ENCODE peak calls at places on chromosomes 11 and 22, in nine cellular contexts. W is lower lobe of right lung, V is AG04449, N is astrocyte of the spinal cord, X is MCF 10A, P is body of pancreas, H is tibial nerve, Q is GM23338, D is testis. R is an unnamed sample.

GRCh38 chr11:25357133-25357532 is 860.3 kb downstream of the LUZP2 start:
- DNase-seq in W (no peak), V (no peak), N (no peak), X (no peak), P (no peak), H (no peak), Q (no peak), D (no peak), R (no peak)

GRCh38 chr11:955154-956049 is 29.7 kb downstream of the AP2A2 start:
- DNase-seq in W (no peak), V (no peak), N (no peak), X (no peak), P (peak), H (no peak), Q (no peak), D (no peak), R (no peak)

GRCh38 chr22:26463688-26464087 is 19.9 kb downstream of the HPS4 start:
- DNase-seq in W (no peak), V (no peak), N (no peak), X (no peak), P (no peak), H (no peak), Q (no peak), D (peak), R (no peak)

GRCh38 chr22:19892249-19892879 is 37.7 kb upstream of the GNB1L start:
- DNase-seq in W (no peak), V (no peak), N (peak), X (peak), P (no peak), H (no peak), Q (no peak), D (no peak), R (no peak)

GRCh38 chr11:123052884-123053721 is 8.8 kb downstream of the HSPA8 start:
- DNase-seq in W (no peak), V (no peak), N (no peak), X (peak), P (no peak), H (no peak), Q (no peak), D (no peak), R (no peak)

GRCh38 chr11:72398058-72398758 is 36.1 kb downstream of the CLPB start:
- DNase-seq in W (no peak), V (no peak), N (no peak), X (no peak), P (no peak), H (no peak), Q (no peak), D (no peak), R (no peak)

GRCh38 chr11:47442514-47442913 is 6.4 kb downstream of the RAPSN start:
- DNase-seq in W (no peak), V (no peak), N (no peak), X (no peak), P (no peak), H (no peak), Q (no peak), D (no peak), R (no peak)

GRCh38 chr22:44630826-44631225 is 71.2 kb upstream of the PRR5 start:
- DNase-seq in W (peak), V (no peak), N (no peak), X (no peak), P (no peak), H (no peak), Q (no peak), D (no peak), R (no peak)

GRCh38 chr11:26297179-26297970 is 34.6 kb upstream of the ANO3 start:
- DNase-seq in W (no peak), V (peak), N (peak), X (peak), P (peak), H (peak), Q (peak), D (no peak), R (peak)

GRCh38 chr11:47215366-47215925 is 672 bp downstream of the DDB2 start:
- DNase-seq in W (no peak), V (no peak), N (no peak), X (peak), P (no peak), H (no peak), Q (no peak), D (no peak), R (peak)

GRCh38 chr11:73715551-73715950 is 45.3 kb downstream of the RAB6A start:
- DNase-seq in W (no peak), V (no peak), N (no peak), X (no peak), P (no peak), H (no peak), Q (no peak), D (no peak), R (no peak)

GRCh38 chr22:39417641-39418040 is 18.1 kb downstream of the TAB1 start:
- DNase-seq in W (no peak), V (no peak), N (no peak), X (no peak), P (no peak), H (no peak), Q (no peak), D (no peak), R (no peak)

GRCh38 chr22:43320943-43321900 is 21.9 kb downstream of the SCUBE1 start:
- DNase-seq in W (no peak), V (no peak), N (no peak), X (no peak), P (no peak), H (no peak), Q (no peak), D (peak), R (no peak)

GRCh38 chr11:35786188-35786587 is 123.6 kb downstream of the TRIM44 start:
- DNase-seq in W (no peak), V (no peak), N (no peak), X (no peak), P (no peak), H (no peak), Q (no peak), D (no peak), R (no peak)

DNA sequence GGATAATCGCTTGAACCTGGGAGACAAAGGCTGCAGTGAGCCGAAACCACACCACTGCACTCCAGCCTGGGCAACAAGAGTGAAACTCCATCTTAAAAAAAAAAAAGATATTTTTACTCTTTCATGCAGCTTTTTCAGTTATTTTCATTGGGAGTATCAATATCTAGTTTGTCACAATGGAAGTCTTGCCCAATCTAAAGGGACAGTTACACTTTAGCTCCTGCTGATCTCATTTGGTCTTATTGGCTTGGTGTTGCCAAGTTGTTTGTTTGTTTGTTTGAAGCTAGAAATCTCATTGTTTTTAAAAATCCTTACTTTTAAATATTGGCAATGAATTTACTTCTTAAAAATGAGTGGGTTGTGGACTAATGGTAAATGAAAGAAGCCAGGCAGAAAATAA is 24.7 kb downstream of the CEP295 start:
- DNase-seq in W (no peak), V (no peak), N (no peak), X (no peak), P (no peak), H (no peak), Q (no peak), D (no peak), R (no peak)
- TF ChIP-seq CTCF in W (no peak), V (no peak), N (no peak), X (no peak), P (no peak), H (no peak), Q (no peak), D (no peak), R (no peak)

GRCh38 chr11:2122222-2122906 is 16.8 kb downstream of the IGF2 start:
- DNase-seq in W (no peak), V (peak), N (peak), X (peak), P (no peak), H (no peak), Q (no peak), D (no peak), R (no peak)

GRCh38 chr11:2126520-2127085 is 12.6 kb downstream of the IGF2 start:
- DNase-seq in W (no peak), V (no peak), N (no peak), X (no peak), P (no peak), H (no peak), Q (no peak), D (no peak), R (no peak)

GRCh38 chr11:2121227-2122130 is 17.7 kb downstream of the IGF2 start:
- DNase-seq in W (peak), V (no peak), N (no peak), X (no peak), P (no peak), H (no peak), Q (no peak), D (no peak), R (no peak)

GRCh38 chr11:2122907-2123627 is 16.1 kb downstream of the IGF2 start:
- DNase-seq in W (peak), V (no peak), N (no peak), X (no peak), P (no peak), H (no peak), Q (no peak), D (no peak), R (no peak)

DNA sequence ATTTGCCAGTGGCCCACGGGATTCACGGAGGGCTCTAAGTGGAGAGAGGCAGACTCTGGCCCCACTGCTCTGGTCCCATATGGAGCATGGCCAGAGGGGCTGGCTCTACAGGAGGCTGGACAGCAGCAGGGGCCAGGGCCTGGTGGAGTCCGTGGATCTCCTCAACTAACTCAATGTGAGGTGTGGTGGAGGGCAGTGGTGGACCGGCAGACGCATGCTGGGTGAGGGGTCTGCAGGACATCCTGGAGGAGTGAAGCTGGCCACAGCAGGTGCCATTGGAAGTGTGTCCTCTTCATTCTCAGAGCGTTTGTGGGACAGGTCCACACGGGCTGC is 15.6 kb downstream of the IGF2 start:
- DNase-seq in W (no peak), V (no peak), N (no peak), X (no peak), P (no peak), H (no peak), Q (no peak), D (no peak), R (no peak)
- TF ChIP-seq CTCF in W (no peak), V (no peak), N (no peak), X (no peak), P (no peak), H (no peak), Q (no peak), D (no peak), R (no peak)

GRCh38 chr22:31178859-31179258 is 18.9 kb downstream of the RNF185 start:
- DNase-seq in W (no peak), V (no peak), N (no peak), X (no peak), P (no peak), H (no peak), Q (no peak), D (no peak), R (no peak)
- TF ChIP-seq CTCF in W (no peak), V (no peak), N (no peak), X (no peak), P (no peak), H (no peak), Q (no peak), D (no peak), R (no peak)

GRCh38 chr11:130068546-130068985 is 1.1 kb upstream of the APLP2 start:
- DNase-seq in W (no peak), V (no peak), N (no peak), X (no peak), P (no peak), H (no peak), Q (peak), D (peak), R (no peak)

GRCh38 chr11:130070829-130071205 is 1.1 kb downstream of the APLP2 start:
- DNase-seq in W (peak), V (no peak), N (peak), X (peak), P (peak), H (no peak), Q (peak), D (peak), R (no peak)

GRCh38 chr11:130068986-130069683 is 559 bp upstream of the APLP2 start:
- DNase-seq in W (no peak), V (no peak), N (peak), X (peak), P (peak), H (peak), Q (peak), D (peak), R (no peak)

GRCh38 chr11:130070109-130070828 is 575 bp downstream of the APLP2 start:
- DNase-seq in W (peak), V (no peak), N (peak), X (peak), P (peak), H (no peak), Q (peak), D (peak), R (peak)

DNA sequence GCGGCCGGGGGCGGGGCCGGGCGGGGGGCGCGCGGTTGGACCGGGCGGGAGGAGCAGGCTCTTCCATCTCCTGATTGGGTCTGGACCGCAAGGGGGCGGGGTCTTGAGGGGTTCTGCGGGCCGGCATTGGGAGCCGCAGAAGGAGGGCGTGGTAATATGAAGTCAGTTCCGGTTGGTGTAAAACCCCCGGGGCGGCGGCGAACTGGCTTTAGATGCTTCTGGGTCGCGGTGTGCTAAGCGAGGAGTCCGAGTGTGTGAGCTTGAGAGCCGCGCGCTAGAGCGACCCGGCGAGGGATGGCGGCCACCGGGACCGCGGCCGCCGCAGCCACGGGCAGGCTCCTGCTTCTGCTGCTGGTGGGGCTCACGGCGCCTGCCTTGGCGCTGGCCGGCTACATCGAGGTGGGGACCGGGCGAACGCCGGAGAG is at the start of gene APLP2:
- DNase-seq in W (peak), V (peak), N (peak), X (peak), P (peak), H (peak), Q (peak), D (peak), R (peak)
- TF ChIP-seq CTCF in W (peak), V (no peak), N (no peak), X (no peak), P (no peak), H (no peak), Q (no peak), D (no peak), R (no peak)

R was measured in GM12865.